ENCODE peak calls at places on chromosomes 12 and 14, in five cellular contexts. E, W, Y, Z and H are unnamed samples.

GRCh38 chr12:93115198-93115601 is 186.1 kb upstream of the EEA1 start:
- DNase-seq in E (no peak), W (no peak), Y (no peak), Z (peak), H (peak)

GRCh38 chr12:96402061-96402460 is 1.8 kb upstream of the CDK17 start:
- DNase-seq in E (no peak), W (no peak), Y (no peak), Z (no peak), H (no peak)

GRCh38 chr12:126891789-126892188 is 1375.2 kb upstream of the TMEM132C start:
- DNase-seq in E (no peak), W (no peak), Y (no peak), Z (no peak), H (no peak)

GRCh38 chr12:52054838-52055741 is 3.8 kb downstream of the NR4A1 start:
- DNase-seq in E (peak), W (no peak), Y (peak), Z (no peak), H (no peak)

GRCh38 chr14:49950275-49951250 is 57.7 kb downstream of the ARF6 start:
- DNase-seq in E (no peak), W (no peak), Y (no peak), Z (no peak), H (peak)

GRCh38 chr12:76586764-76587395 is 27.3 kb upstream of the OSBPL8 start:
- DNase-seq in E (no peak), W (no peak), Y (peak), Z (peak), H (peak)

GRCh38 chr12:117447665-117448366 is 86.4 kb upstream of the NOS1 start:
- DNase-seq in E (no peak), W (no peak), Y (no peak), Z (no peak), H (no peak)

GRCh38 chr12:62562892-62563291 is 96.3 kb downstream of the MON2 start:
- DNase-seq in E (no peak), W (no peak), Y (peak), Z (peak), H (peak)

GRCh38 chr14:91154851-91155625 is 41.2 kb downstream of the DGLUCY start:
- DNase-seq in E (no peak), W (peak), Y (peak), Z (no peak), H (peak)

GRCh38 chr12:64392221-64392620 is 1.7 kb upstream of the C12orf56 start:
- DNase-seq in E (no peak), W (no peak), Y (peak), Z (peak), H (peak)

GRCh38 chr14:100201701-100202100 is 37.2 kb upstream of the YY1 start:
- DNase-seq in E (no peak), W (no peak), Y (no peak), Z (no peak), H (no peak)

GRCh38 chr12:67280572-67280971 is 11.4 kb downstream of the CAND1 start:
- DNase-seq in E (no peak), W (no peak), Y (no peak), Z (no peak), H (no peak)

GRCh38 chr14:96082420-96083300 is 43.5 kb downstream of the C14orf132 start:
- DNase-seq in E (peak), W (no peak), Y (no peak), Z (no peak), H (no peak)

GRCh38 chr12:107530706-107531105 is 154.9 kb upstream of the PWP1 start:
- DNase-seq in E (no peak), W (no peak), Y (no peak), Z (peak), H (no peak)

GRCh38 chr14:67187210-67187609 is 2.0 kb upstream of the GARIN2 start:
- DNase-seq in E (no peak), W (no peak), Y (peak), Z (peak), H (peak)

GRCh38 chr14:33364536-33364935 is 425.9 kb downstream of the NPAS3 start:
- DNase-seq in E (no peak), W (no peak), Y (no peak), Z (no peak), H (no peak)